ENCODE peak calls at places on chromosome 2, in nine cellular contexts. One of them, this sample, is unnamed.

GRCh38 chr2:233961905-233962304 is 44.7 kb downstream of the TRPM8 start:
- DNase-seq in prostate gland: no peak
- DNase-seq in psoas muscle: no peak
- DNase-seq in CD8-positive, alpha-beta T cell: no peak
- DNase-seq in A673: no peak
- DNase-seq in mucosa of descending colon: no peak
- DNase-seq in pancreas: no peak
- DNase-seq in BJ: no peak
- DNase-seq in neural progenitor cell: no peak
- DNase-seq in this sample: no peak

GRCh38 chr2:19843992-19844515 is 57.7 kb downstream of the TTC32 start:
- DNase-seq in A673: no peak
- DNase-seq in CD8-positive, alpha-beta T cell: no peak
- DNase-seq in BJ: no peak
- DNase-seq in neural progenitor cell: no peak
- DNase-seq in mucosa of descending colon: no peak
- DNase-seq in psoas muscle: no peak
- DNase-seq in prostate gland: no peak
- DNase-seq in pancreas: no peak
- DNase-seq in this sample: no peak

GRCh38 chr2:14901740-14902139 is 269.2 kb downstream of the LRATD1 start:
- DNase-seq in psoas muscle: no peak
- DNase-seq in prostate gland: no peak
- DNase-seq in A673: peak
- DNase-seq in pancreas: no peak
- DNase-seq in mucosa of descending colon: no peak
- DNase-seq in BJ: no peak
- DNase-seq in CD8-positive, alpha-beta T cell: no peak
- DNase-seq in neural progenitor cell: no peak
- DNase-seq in this sample: no peak

GRCh38 chr2:241540766-241541561 is 17.6 kb upstream of the BOK start:
- DNase-seq in CD8-positive, alpha-beta T cell: peak
- DNase-seq in prostate gland: peak
- DNase-seq in BJ: no peak
- DNase-seq in neural progenitor cell: peak
- DNase-seq in A673: peak
- DNase-seq in psoas muscle: peak
- DNase-seq in mucosa of descending colon: peak
- DNase-seq in pancreas: peak
- DNase-seq in this sample: no peak

GRCh38 chr2:33634261-33634910 is 35.3 kb upstream of the FAM98A start:
- DNase-seq in pancreas: no peak
- DNase-seq in prostate gland: no peak
- DNase-seq in neural progenitor cell: no peak
- DNase-seq in CD8-positive, alpha-beta T cell: no peak
- DNase-seq in psoas muscle: no peak
- DNase-seq in A673: no peak
- DNase-seq in BJ: no peak
- DNase-seq in mucosa of descending colon: no peak
- DNase-seq in this sample: no peak

GRCh38 chr2:65807942-65808341 is 375.5 kb upstream of the SPRED2 start:
- DNase-seq in A673: no peak
- DNase-seq in BJ: no peak
- DNase-seq in CD8-positive, alpha-beta T cell: no peak
- DNase-seq in neural progenitor cell: no peak
- DNase-seq in prostate gland: no peak
- DNase-seq in psoas muscle: no peak
- DNase-seq in mucosa of descending colon: no peak
- DNase-seq in pancreas: no peak
- DNase-seq in this sample: no peak

GRCh38 chr2:202178342-202178958 is 59.9 kb downstream of the SUMO1 start:
- DNase-seq in CD8-positive, alpha-beta T cell: peak
- DNase-seq in psoas muscle: no peak
- DNase-seq in neural progenitor cell: peak
- DNase-seq in prostate gland: peak
- DNase-seq in mucosa of descending colon: no peak
- DNase-seq in BJ: no peak
- DNase-seq in A673: peak
- DNase-seq in pancreas: no peak
- DNase-seq in this sample: peak

GRCh38 chr2:98509542-98510321 is 65.1 kb downstream of the INPP4A start:
- DNase-seq in prostate gland: no peak
- DNase-seq in pancreas: no peak
- DNase-seq in mucosa of descending colon: no peak
- DNase-seq in BJ: no peak
- DNase-seq in psoas muscle: no peak
- DNase-seq in A673: no peak
- DNase-seq in CD8-positive, alpha-beta T cell: no peak
- DNase-seq in neural progenitor cell: no peak
- DNase-seq in this sample: no peak

GRCh38 chr2:20647764-20648164 is 3.1 kb downstream of the HS1BP3 start:
- DNase-seq in BJ: no peak
- DNase-seq in mucosa of descending colon: no peak
- DNase-seq in A673: no peak
- DNase-seq in pancreas: no peak
- DNase-seq in psoas muscle: no peak
- DNase-seq in prostate gland: no peak
- DNase-seq in CD8-positive, alpha-beta T cell: no peak
- DNase-seq in neural progenitor cell: no peak
- DNase-seq in this sample: no peak

GRCh38 chr2:85398426-85399182 is 11.6 kb downstream of the CAPG start:
- DNase-seq in A673: no peak
- DNase-seq in mucosa of descending colon: no peak
- DNase-seq in pancreas: no peak
- DNase-seq in psoas muscle: no peak
- DNase-seq in neural progenitor cell: no peak
- DNase-seq in BJ: no peak
- DNase-seq in prostate gland: no peak
- DNase-seq in CD8-positive, alpha-beta T cell: no peak
- DNase-seq in this sample: no peak

GRCh38 chr2:175687465-175687864 is 314.6 kb downstream of the LNPK start:
- DNase-seq in psoas muscle: no peak
- DNase-seq in BJ: no peak
- DNase-seq in pancreas: no peak
- DNase-seq in mucosa of descending colon: no peak
- DNase-seq in CD8-positive, alpha-beta T cell: no peak
- DNase-seq in prostate gland: no peak
- DNase-seq in neural progenitor cell: peak
- DNase-seq in A673: peak
- DNase-seq in this sample: no peak

GRCh38 chr2:218370410-218371063 is 11.5 kb upstream of the SLC11A1 start:
- DNase-seq in BJ: no peak
- DNase-seq in psoas muscle: peak
- DNase-seq in A673: no peak
- DNase-seq in mucosa of descending colon: no peak
- DNase-seq in neural progenitor cell: no peak
- DNase-seq in CD8-positive, alpha-beta T cell: no peak
- DNase-seq in pancreas: no peak
- DNase-seq in prostate gland: no peak
- DNase-seq in this sample: no peak

GRCh38 chr2:46564811-46565241 is 85.5 kb downstream of the TMEM247 start:
- DNase-seq in psoas muscle: no peak
- DNase-seq in neural progenitor cell: no peak
- DNase-seq in mucosa of descending colon: no peak
- DNase-seq in CD8-positive, alpha-beta T cell: no peak
- DNase-seq in prostate gland: no peak
- DNase-seq in A673: no peak
- DNase-seq in pancreas: no peak
- DNase-seq in BJ: no peak
- DNase-seq in this sample: no peak
- TF ChIP-seq CTCF in psoas muscle: no peak
- TF ChIP-seq CTCF in neural progenitor cell: no peak
- TF ChIP-seq CTCF in mucosa of descending colon: no peak
- TF ChIP-seq CTCF in CD8-positive, alpha-beta T cell: no peak
- TF ChIP-seq CTCF in prostate gland: no peak
- TF ChIP-seq CTCF in A673: peak
- TF ChIP-seq CTCF in pancreas: no peak
- TF ChIP-seq CTCF in BJ: no peak
- TF ChIP-seq CTCF in this sample: no peak

GRCh38 chr2:37230581-37230980 is 815 bp downstream of the CEBPZ start:
- DNase-seq in BJ: no peak
- DNase-seq in prostate gland: no peak
- DNase-seq in neural progenitor cell: peak
- DNase-seq in mucosa of descending colon: no peak
- DNase-seq in A673: peak
- DNase-seq in psoas muscle: no peak
- DNase-seq in CD8-positive, alpha-beta T cell: no peak
- DNase-seq in pancreas: no peak
- DNase-seq in this sample: no peak
- H3K4me3 ChIP-seq in BJ: peak
- H3K4me3 ChIP-seq in prostate gland: peak
- H3K4me3 ChIP-seq in neural progenitor cell: peak
- H3K4me3 ChIP-seq in mucosa of descending colon: peak
- H3K4me3 ChIP-seq in A673: peak
- H3K4me3 ChIP-seq in psoas muscle: peak
- H3K4me3 ChIP-seq in CD8-positive, alpha-beta T cell: peak
- H3K4me3 ChIP-seq in pancreas: peak
- H3K4me3 ChIP-seq in this sample: peak

GRCh38 chr2:39516347-39517101 is 79.4 kb upstream of the MAP4K3 start:
- DNase-seq in A673: peak
- DNase-seq in neural progenitor cell: peak
- DNase-seq in BJ: no peak
- DNase-seq in mucosa of descending colon: no peak
- DNase-seq in psoas muscle: peak
- DNase-seq in prostate gland: peak
- DNase-seq in CD8-positive, alpha-beta T cell: no peak
- DNase-seq in pancreas: no peak
- DNase-seq in this sample: no peak
- TF ChIP-seq CTCF in A673: peak
- TF ChIP-seq CTCF in neural progenitor cell: peak
- TF ChIP-seq CTCF in BJ: no peak
- TF ChIP-seq CTCF in mucosa of descending colon: no peak
- TF ChIP-seq CTCF in psoas muscle: no peak
- TF ChIP-seq CTCF in prostate gland: no peak
- TF ChIP-seq CTCF in CD8-positive, alpha-beta T cell: no peak
- TF ChIP-seq CTCF in pancreas: no peak
- TF ChIP-seq CTCF in this sample: no peak

GRCh38 chr2:127510073-127510472 is 16.2 kb downstream of the IWS1 start:
- DNase-seq in BJ: no peak
- DNase-seq in psoas muscle: no peak
- DNase-seq in neural progenitor cell: no peak
- DNase-seq in A673: no peak
- DNase-seq in prostate gland: no peak
- DNase-seq in CD8-positive, alpha-beta T cell: no peak
- DNase-seq in pancreas: no peak
- DNase-seq in mucosa of descending colon: no peak
- DNase-seq in this sample: no peak

GRCh38 chr2:127506502-127506901 is 19.8 kb downstream of the IWS1 start:
- DNase-seq in BJ: no peak
- DNase-seq in pancreas: no peak
- DNase-seq in mucosa of descending colon: no peak
- DNase-seq in prostate gland: no peak
- DNase-seq in neural progenitor cell: no peak
- DNase-seq in CD8-positive, alpha-beta T cell: no peak
- DNase-seq in psoas muscle: no peak
- DNase-seq in A673: no peak
- DNase-seq in this sample: no peak

GRCh38 chr2:127511090-127511489 is 15.2 kb downstream of the IWS1 start:
- DNase-seq in BJ: no peak
- DNase-seq in neural progenitor cell: no peak
- DNase-seq in A673: no peak
- DNase-seq in prostate gland: no peak
- DNase-seq in psoas muscle: no peak
- DNase-seq in mucosa of descending colon: no peak
- DNase-seq in pancreas: no peak
- DNase-seq in CD8-positive, alpha-beta T cell: no peak
- DNase-seq in this sample: no peak

GRCh38 chr2:127508621-127509034 is 17.7 kb downstream of the IWS1 start:
- DNase-seq in A673: peak
- DNase-seq in mucosa of descending colon: no peak
- DNase-seq in neural progenitor cell: no peak
- DNase-seq in pancreas: no peak
- DNase-seq in CD8-positive, alpha-beta T cell: no peak
- DNase-seq in prostate gland: peak
- DNase-seq in psoas muscle: peak
- DNase-seq in BJ: peak
- DNase-seq in this sample: peak

DNA sequence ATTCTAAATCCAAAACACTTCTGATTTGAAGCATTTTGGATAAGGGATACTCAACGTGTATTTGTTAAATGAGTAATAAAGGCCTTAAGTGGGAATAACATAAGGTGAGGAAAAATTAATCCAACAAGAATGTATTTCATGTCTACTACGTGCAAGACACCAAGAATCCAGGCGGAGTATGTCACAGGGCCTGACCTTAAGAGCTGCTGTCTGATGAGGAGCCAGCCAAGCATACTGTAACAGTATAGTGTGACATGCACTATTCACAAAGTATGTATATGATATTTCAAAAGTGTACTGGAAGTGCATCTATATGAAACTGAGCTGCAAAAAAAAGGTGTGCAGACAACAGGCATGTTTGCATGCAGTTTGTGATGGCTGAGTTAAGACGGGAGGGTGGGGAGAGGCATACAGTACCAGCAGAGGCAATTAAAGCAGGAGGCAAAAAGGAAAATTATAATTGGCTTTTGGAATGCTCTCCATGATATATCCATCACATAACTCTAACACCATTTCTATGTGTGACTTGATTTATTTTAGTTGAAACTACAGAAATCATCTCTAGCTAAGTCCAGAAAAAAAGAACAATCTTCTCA is 18.2 kb downstream of the IWS1 start:
- DNase-seq in neural progenitor cell: no peak
- DNase-seq in A673: no peak
- DNase-seq in pancreas: no peak
- DNase-seq in prostate gland: no peak
- DNase-seq in psoas muscle: no peak
- DNase-seq in mucosa of descending colon: no peak
- DNase-seq in CD8-positive, alpha-beta T cell: no peak
- DNase-seq in BJ: no peak
- DNase-seq in this sample: no peak
- H3K4me3 ChIP-seq in neural progenitor cell: no peak
- H3K4me3 ChIP-seq in A673: no peak
- H3K4me3 ChIP-seq in pancreas: no peak
- H3K4me3 ChIP-seq in prostate gland: no peak
- H3K4me3 ChIP-seq in psoas muscle: no peak
- H3K4me3 ChIP-seq in mucosa of descending colon: no peak
- H3K4me3 ChIP-seq in CD8-positive, alpha-beta T cell: no peak
- H3K4me3 ChIP-seq in BJ: no peak
- H3K4me3 ChIP-seq in this sample: no peak

GRCh38 chr2:12547771-12548170 is 169.0 kb upstream of the TRIB2 start:
- DNase-seq in neural progenitor cell: peak
- DNase-seq in CD8-positive, alpha-beta T cell: no peak
- DNase-seq in BJ: no peak
- DNase-seq in prostate gland: no peak
- DNase-seq in psoas muscle: no peak
- DNase-seq in mucosa of descending colon: no peak
- DNase-seq in pancreas: no peak
- DNase-seq in A673: no peak
- DNase-seq in this sample: no peak
- TF ChIP-seq CTCF in neural progenitor cell: peak
- TF ChIP-seq CTCF in CD8-positive, alpha-beta T cell: no peak
- TF ChIP-seq CTCF in BJ: no peak
- TF ChIP-seq CTCF in prostate gland: no peak
- TF ChIP-seq CTCF in psoas muscle: no peak
- TF ChIP-seq CTCF in mucosa of descending colon: no peak
- TF ChIP-seq CTCF in pancreas: no peak
- TF ChIP-seq CTCF in A673: peak
- TF ChIP-seq CTCF in this sample: no peak